ENCODE peak calls at places on chromosomes 16 and 17, in seven cellular contexts. K is astrocyte of the spinal cord; R is tibial artery; T is activated effector memory CD4-positive, alpha-beta T cell treated with Interleukin-2 at 50 U/mL for 16 hours; M is C1 segment of cervical spinal cord; S is fibroblast of lung; X is activated CD4-positive, alpha-beta T cell treated with anti-CD3 and anti-CD28 coated beads, Interleukin-2, amount 10 ng/mL, durations not matched to agents 7 days and 5 days. Y is an unnamed sample.

GRCh38 chr16:86027366-86028126 is 128.6 kb downstream of the IRF8 start:
- DNase-seq in M (no peak), T (no peak), X (no peak), S (no peak), K (no peak), R (peak), Y (no peak)

GRCh38 chr17:17535957-17536356 is 39.8 kb upstream of the RASD1 start:
- DNase-seq in S (peak), R (peak), M (no peak), K (peak), T (no peak), X (no peak), Y (no peak)

GRCh38 chr16:82456683-82457082 is 170.1 kb upstream of the CDH13 start:
- DNase-seq in S (peak), X (peak), T (no peak), M (peak), R (peak), K (peak), Y (peak)

GRCh38 chr16:82509636-82510035 is 117.1 kb upstream of the CDH13 start:
- DNase-seq in K (peak), M (no peak), S (no peak), R (no peak), X (no peak), T (no peak), Y (no peak)

GRCh38 chr17:79843917-79844815 is 4.9 kb upstream of the CBX4 start:
- DNase-seq in R (peak), X (no peak), T (no peak), S (peak), K (peak), M (no peak), Y (peak)

GRCh38 chr16:56382901-56383355 is 42.4 kb downstream of the AMFR start:
- DNase-seq in R (no peak), K (peak), S (no peak), X (no peak), T (no peak), M (no peak), Y (no peak)

GRCh38 chr17:16250635-16251034 is 33.6 kb downstream of the PIGL start:
- DNase-seq in K (peak), R (no peak), M (no peak), T (no peak), S (peak), X (no peak), Y (no peak)

GRCh38 chr17:67696347-67696746 is 21.4 kb upstream of the NOL11 start:
- DNase-seq in M (no peak), K (no peak), X (no peak), T (no peak), S (peak), R (no peak), Y (no peak)

GRCh38 chr16:50539822-50540710 is 8.1 kb upstream of the NKD1 start:
- DNase-seq in X (no peak), T (no peak), K (no peak), R (no peak), M (no peak), S (no peak), Y (no peak)

GRCh38 chr17:31494259-31495048 is 103.0 kb downstream of the RAB11FIP4 start:
- DNase-seq in R (no peak), K (no peak), X (peak), M (no peak), T (peak), S (no peak), Y (no peak)

GRCh38 chr16:694863-695354 is 4.7 kb upstream of the WDR24 start:
- DNase-seq in M (no peak), X (no peak), S (no peak), T (no peak), R (no peak), K (no peak), Y (peak)

GRCh38 chr17:65314212-65314611 is 177.0 kb downstream of the RGS9 start:
- DNase-seq in X (no peak), M (no peak), R (no peak), T (no peak), S (no peak), K (no peak), Y (no peak)

GRCh38 chr17:75128694-75129505 is 2.6 kb downstream of the NT5C start:
- DNase-seq in X (no peak), M (no peak), R (no peak), S (no peak), K (no peak), T (no peak), Y (no peak)

GRCh38 chr16:57612494-57612893 is 15.9 kb upstream of the ADGRG1 start:
- DNase-seq in T (no peak), M (no peak), X (no peak), K (no peak), R (peak), S (no peak), Y (no peak)

GRCh38 chr17:4539576-4540223 is 15.5 kb downstream of the MYBBP1A start:
- DNase-seq in S (no peak), X (no peak), K (no peak), R (no peak), T (no peak), M (no peak), Y (no peak)

GRCh38 chr16:68086860-68087268 is 1.7 kb downstream of the NFATC3 start:
- DNase-seq in X (no peak), R (no peak), T (no peak), S (peak), M (no peak), K (peak), Y (peak)

GRCh38 chr17:21218831-21219380 is 4.9 kb upstream of the TMEM11 start:
- DNase-seq in M (no peak), K (no peak), S (no peak), T (no peak), R (no peak), X (no peak), Y (no peak)

GRCh38 chr16:1066584-1067172 is 5.9 kb upstream of the SSTR5 start:
- DNase-seq in X (no peak), T (no peak), K (no peak), S (no peak), R (no peak), M (no peak), Y (no peak)

GRCh38 chr17:59565959-59566324 is 532 bp downstream of the DHX40 start:
- DNase-seq in S (peak), R (peak), X (peak), M (peak), K (peak), T (peak), Y (peak)

GRCh38 chr17:78356163-78356713 is 3.6 kb downstream of the SOCS3 start:
- DNase-seq in T (peak), K (peak), S (peak), X (peak), R (no peak), M (no peak), Y (no peak)

GRCh38 chr16:31869511-31870201 is 4.0 kb upstream of the ZNF267 start:
- DNase-seq in R (no peak), S (peak), X (peak), M (no peak), T (peak), K (peak), Y (no peak)

GRCh38 chr17:29155966-29156338 is 24.2 kb downstream of the MYO18A start:
- DNase-seq in T (no peak), M (no peak), S (peak), R (no peak), X (no peak), K (peak), Y (no peak)

GRCh38 chr17:245611-246010 is 64.2 kb upstream of the DOC2B start:
- DNase-seq in T (no peak), M (no peak), X (no peak), S (no peak), K (no peak), R (no peak), Y (no peak)

GRCh38 chr16:87086575-87086974 is 230.6 kb downstream of the C16orf95 start:
- DNase-seq in T (no peak), S (peak), M (no peak), R (no peak), X (no peak), K (peak), Y (no peak)

GRCh38 chr17:8649157-8650118 is 18.9 kb upstream of the MYH10 start:
- DNase-seq in X (no peak), M (no peak), R (peak), S (peak), T (no peak), K (peak), Y (no peak)

GRCh38 chr16:90011908-90012501 is 7.3 kb downstream of the DBNDD1 start:
- DNase-seq in M (no peak), X (no peak), T (no peak), S (no peak), K (no peak), R (no peak), Y (no peak)

GRCh38 chr17:57916925-57917858 is 38.0 kb downstream of the CUEDC1 start:
- DNase-seq in X (peak), R (no peak), T (no peak), S (no peak), M (peak), K (no peak), Y (no peak)

GRCh38 chr17:29595943-29596774 is 3.2 kb downstream of the ANKRD13B start:
- DNase-seq in T (no peak), K (no peak), R (no peak), M (no peak), S (no peak), X (no peak), Y (no peak)

GRCh38 chr17:41492351-41492750 is 2.6 kb upstream of the KRT36 start:
- DNase-seq in K (peak), T (no peak), X (no peak), M (no peak), R (no peak), S (peak), Y (no peak)

GRCh38 chr17:50766222-50767023 is 895 bp downstream of the ANKRD40CL start:
- DNase-seq in K (no peak), X (no peak), T (no peak), M (no peak), S (no peak), R (no peak), Y (no peak)